ENCODE peak calls at places on chromosome 1, in four cellular contexts. V is kidney tubule cell; S is ELR; N is stimulated activated CD4-positive, alpha-beta T cell treated with anti-CD3 and anti-CD28 coated beads, Interleukin-1b, Interleukin-23, amount 100 ng/mL, for 48 hours. G is an unnamed sample.

GRCh38 chr1:230174765-230175747 is 108.0 kb downstream of the GALNT2 start:
- DNase-seq in V (no peak), S (no peak), N (no peak), G (no peak)

GRCh38 chr1:32724678-32725594 is 22.4 kb upstream of the SYNC start:
- DNase-seq in V (peak), S (peak), N (peak), G (peak)

GRCh38 chr1:226820935-226821718 is 49.3 kb upstream of the PSEN2 start:
- DNase-seq in V (peak), S (peak), N (no peak), G (peak)

GRCh38 chr1:220453371-220453770 is 74.6 kb upstream of the MARK1 start:
- DNase-seq in V (no peak), S (no peak), N (no peak), G (no peak)

GRCh38 chr1:63747445-63747844 is 26.4 kb upstream of the ROR1 start:
- DNase-seq in V (no peak), S (no peak), N (no peak), G (no peak)

GRCh38 chr1:94757931-94758330 is 62.2 kb upstream of the SLC44A3 start:
- DNase-seq in V (no peak), S (no peak), N (no peak), G (no peak)

GRCh38 chr1:205191127-205191577 is 20.4 kb downstream of the DSTYK start:
- DNase-seq in V (peak), S (no peak), N (no peak), G (no peak)

GRCh38 chr1:231918239-231919015 is 291.8 kb downstream of the DISC1 start:
- DNase-seq in V (peak), S (peak), N (no peak), G (no peak)

GRCh38 chr1:171210355-171210754 is 25.3 kb downstream of the FMO2 start:
- DNase-seq in V (no peak), S (no peak), N (no peak), G (no peak)

GRCh38 chr1:227318003-227318851 is at the start of gene CDC42BPA:
- DNase-seq in V (peak), S (peak), N (peak), G (peak)

GRCh38 chr1:10793129-10793651 is 3.3 kb downstream of the CASZ1 start:
- DNase-seq in V (peak), S (peak), N (no peak), G (no peak)

GRCh38 chr1:53617382-53618217 is 121.4 kb downstream of the GLIS1 start:
- DNase-seq in V (no peak), S (peak), N (no peak), G (no peak)

GRCh38 chr1:41918450-41919043 is at the start of gene HIVEP3:
- DNase-seq in V (peak), S (peak), N (no peak), G (no peak)

GRCh38 chr1:23719162-23719820 is 24.0 kb upstream of the ELOA start:
- DNase-seq in V (peak), S (no peak), N (no peak), G (no peak)

GRCh38 chr1:226457307-226457712 is 49.4 kb upstream of the PARP1 start:
- DNase-seq in V (no peak), S (peak), N (peak), G (peak)

GRCh38 chr1:158154501-158154900 is 26.2 kb upstream of the CD1D start:
- DNase-seq in V (no peak), S (no peak), N (no peak), G (no peak)

GRCh38 chr1:52553372-52554266 is 727 bp upstream of the TUT4 start:
- DNase-seq in V (peak), S (peak), N (peak), G (peak)

GRCh38 chr1:244113532-244114320 is 62.6 kb downstream of the ZBTB18 start:
- DNase-seq in V (peak), S (peak), N (no peak), G (no peak)

GRCh38 chr1:227391871-227392270 is 73.6 kb upstream of the CDC42BPA start:
- DNase-seq in V (no peak), S (no peak), N (no peak), G (no peak)

GRCh38 chr1:11453742-11454442 is 25.1 kb upstream of the DISP3 start:
- DNase-seq in V (no peak), S (no peak), N (no peak), G (no peak)

GRCh38 chr1:42177551-42177981 is 13.0 kb upstream of the GUCA2A start:
- DNase-seq in V (peak), S (peak), N (no peak), G (peak)

GRCh38 chr1:186442651-186443114 is 18.2 kb downstream of the PDC start:
- DNase-seq in V (no peak), S (peak), N (no peak), G (peak)

GRCh38 chr1:182198006-182198605 is 136.6 kb upstream of the ZNF648 start:
- DNase-seq in V (peak), S (no peak), N (no peak), G (no peak)

GRCh38 chr1:243597383-243597782 is 252.7 kb downstream of the AKT3 start:
- DNase-seq in V (peak), S (peak), N (no peak), G (no peak)

GRCh38 chr1:219902951-219903350 is 25.4 kb downstream of the SLC30A10 start:
- DNase-seq in V (no peak), S (no peak), N (no peak), G (no peak)

GRCh38 chr1:191065771-191066170 is 588.1 kb upstream of the BRINP3 start:
- DNase-seq in V (no peak), S (no peak), N (no peak), G (no peak)

GRCh38 chr1:27555700-27556424 is 48.1 kb downstream of the AHDC1 start:
- DNase-seq in V (no peak), S (no peak), N (no peak), G (no peak)

GRCh38 chr1:21645550-21645949 is 23.6 kb downstream of the RAP1GAP start:
- DNase-seq in V (no peak), S (no peak), N (no peak), G (no peak)